ENCODE peak calls at places on chromosome 17, in seven cellular contexts. U is IMR-90, N is psoas muscle, F is esophagus squamous epithelium, X is sigmoid colon, E is neural progenitor cell, H is transverse colon. C is an unnamed sample. For H3K27me3, the result is how much of the 10 kb centered on the place peaks cover.

GRCh38 chr17:74206332-74206818 is 2.9 kb downstream of the RPL38 start:
- DNase-seq in N (no peak), H (no peak), U (no peak), X (no peak), F (no peak), E (no peak), C (no peak)

GRCh38 chr17:81189670-81190530 is 23.9 kb upstream of the AATK start:
- DNase-seq in N (peak), F (no peak), U (no peak), E (peak), X (no peak), H (no peak), C (no peak)

GRCh38 chr17:31537558-31537957 is 146.1 kb downstream of the RAB11FIP4 start:
- DNase-seq in F (no peak), E (no peak), N (no peak), X (no peak), U (peak), H (peak), C (no peak)

GRCh38 chr17:82229686-82230626 is 1.1 kb downstream of the SLC16A3 start:
- DNase-seq in F (no peak), E (peak), H (peak), X (peak), U (no peak), N (peak), C (no peak)

GRCh38 chr17:1872976-1873375 is 43.2 kb downstream of the RPA1 start:
- DNase-seq in U (no peak), N (no peak), X (no peak), E (no peak), H (no peak), F (no peak), C (no peak)

GRCh38 chr17:15451681-15452080 is 15.7 kb downstream of the CDRT4 start:
- DNase-seq in X (no peak), F (no peak), U (no peak), H (no peak), E (no peak), N (no peak), C (no peak)

GRCh38 chr17:14198013-14198412 is 38.6 kb downstream of the CDRT15 start:
- DNase-seq in N (no peak), H (no peak), U (no peak), X (no peak), F (no peak), E (peak), C (no peak)

GRCh38 chr17:15039366-15039765 is 225.8 kb downstream of the PMP22 start:
- DNase-seq in N (no peak), E (no peak), F (no peak), U (no peak), X (no peak), H (no peak), C (no peak)

GRCh38 chr17:74214642-74215331 is 1.4 kb downstream of the TTYH2 start:
- DNase-seq in X (no peak), N (peak), U (no peak), H (no peak), F (no peak), E (no peak), C (no peak)

GRCh38 chr17:81440511-81441244 is 45.4 kb downstream of the BAHCC1 start:
- DNase-seq in H (no peak), F (no peak), E (peak), N (no peak), U (no peak), X (no peak), C (no peak)

GRCh38 chr17:7676533-7676932 is 10.8 kb downstream of the TP53 start:
- DNase-seq in F (no peak), E (no peak), U (no peak), N (no peak), H (no peak), X (no peak), C (no peak)

GRCh38 chr17:29176500-29177351 is 3.5 kb downstream of the MYO18A start:
- DNase-seq in E (peak), X (peak), U (peak), H (peak), N (peak), F (no peak), C (peak)

GRCh38 chr17:36690190-36690589 is 88.8 kb downstream of the MRM1 start:
- DNase-seq in F (no peak), E (no peak), N (no peak), X (no peak), H (no peak), U (no peak), C (no peak)

GRCh38 chr17:63546308-63547082 is 3.8 kb upstream of the DCAF7 start:
- DNase-seq in U (no peak), X (no peak), E (no peak), N (no peak), H (no peak), F (no peak), C (no peak)

GRCh38 chr17:8140413-8141029 is 11.7 kb downstream of the PER1 start:
- DNase-seq in N (no peak), F (no peak), E (no peak), X (peak), U (no peak), H (no peak), C (no peak)

GRCh38 chr17:27609606-27610303 is 21.2 kb upstream of the LGALS9 start:
- DNase-seq in U (peak), H (peak), F (no peak), X (no peak), N (no peak), E (peak), C (no peak)

GRCh38 chr17:33056392-33057146 is 64.9 kb downstream of the SPACA3 start:
- DNase-seq in X (no peak), F (no peak), H (no peak), U (no peak), E (no peak), N (no peak), C (no peak)

GRCh38 chr17:72390675-72391501 is 270.1 kb downstream of the SOX9 start:
- DNase-seq in F (no peak), E (no peak), H (no peak), X (no peak), N (no peak), U (peak), C (no peak)

GRCh38 chr17:19354748-19355147 is 7.8 kb downstream of the B9D1 start:
- DNase-seq in F (no peak), N (no peak), H (no peak), E (no peak), X (no peak), U (no peak), C (no peak)
- H3K27ac ChIP-seq in F (no peak), N (no peak), H (no peak), E (no peak), X (no peak), U (no peak), C (no peak)

GRCh38 chr17:49977463-49978389 is 8.7 kb downstream of the DLX4 start:
- DNase-seq in X (no peak), F (no peak), H (no peak), E (no peak), N (no peak), U (no peak), C (no peak)

GRCh38 chr17:49973271-49973615 is 4.3 kb downstream of the DLX4 start:
- DNase-seq in E (no peak), U (no peak), H (no peak), X (no peak), N (no peak), F (no peak), C (no peak)

GRCh38 chr17:49976828-49977202 is 7.8 kb downstream of the DLX4 start:
- DNase-seq in X (no peak), U (no peak), F (no peak), E (no peak), H (no peak), N (no peak), C (no peak)

GRCh38 chr17:49976163-49976827 is 7.3 kb downstream of the DLX4 start:
- DNase-seq in X (no peak), E (no peak), N (no peak), H (no peak), U (no peak), F (no peak), C (no peak)

DNA sequence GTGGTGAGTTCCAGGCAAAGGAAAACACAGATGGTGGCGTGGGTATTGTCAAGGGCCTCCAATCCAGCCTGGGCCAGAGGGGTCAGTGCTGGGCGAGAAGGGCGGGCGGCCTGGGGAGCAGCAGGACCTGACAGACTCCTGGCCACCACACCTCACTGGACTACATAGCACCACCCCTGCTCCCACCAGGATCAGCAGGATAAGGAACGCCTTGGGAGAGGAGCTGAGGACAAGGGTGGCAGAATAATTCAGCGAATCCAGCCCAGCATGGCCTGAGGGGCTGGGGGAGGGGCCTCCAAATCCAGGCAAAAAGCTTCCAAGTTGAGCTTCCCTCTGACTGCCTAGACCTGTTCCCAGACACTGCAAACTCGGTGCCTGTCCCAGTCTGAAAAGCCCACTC is 6.5 kb downstream of the DLX4 start:
- DNase-seq in N (no peak), H (no peak), F (no peak), E (no peak), X (no peak), U (no peak), C (no peak)
- H3K27me3 ChIP-seq in N (under half), H (half or more), F (under half), E (half or more), X (under half), U (half or more), C (half or more)

DNA sequence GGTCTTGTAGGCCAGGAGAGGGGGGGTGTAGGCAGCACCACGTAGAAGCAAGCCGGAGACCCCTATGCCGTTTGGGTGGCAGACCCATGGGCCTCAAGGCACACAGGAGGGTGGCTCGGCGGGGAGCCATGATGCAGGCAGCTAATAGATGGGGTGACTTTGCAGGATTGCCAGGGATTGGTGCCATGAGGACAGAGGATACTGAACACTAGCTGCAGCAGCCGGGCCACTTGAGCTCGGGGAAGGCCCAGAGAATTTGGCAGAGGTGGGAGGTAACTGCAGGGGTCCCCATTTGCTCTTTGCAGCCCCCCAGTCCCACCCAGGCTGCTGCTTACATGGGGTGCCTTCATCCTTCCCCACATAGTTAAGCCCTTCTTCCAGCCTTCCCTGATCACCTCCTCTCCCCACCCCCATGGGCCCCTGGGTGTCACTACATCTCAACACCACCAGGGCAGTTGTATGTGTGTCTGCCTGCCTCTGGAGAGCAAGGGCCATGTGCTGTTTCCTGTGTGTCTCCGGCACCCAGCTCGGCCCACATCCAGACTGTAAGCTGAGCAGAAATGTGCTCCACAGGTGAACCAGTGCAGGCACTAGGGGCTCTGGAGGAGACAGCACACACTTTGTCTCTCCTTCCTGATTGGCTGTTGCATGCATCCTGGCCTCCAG is 52.1 kb downstream of the SREBF1 start:
- DNase-seq in N (peak), X (no peak), E (peak), F (no peak), H (no peak), U (no peak), C (peak)
- TF ChIP-seq CTCF in N (peak), X (no peak), E (peak), F (no peak), H (no peak), U (peak), C (no peak)

DNA sequence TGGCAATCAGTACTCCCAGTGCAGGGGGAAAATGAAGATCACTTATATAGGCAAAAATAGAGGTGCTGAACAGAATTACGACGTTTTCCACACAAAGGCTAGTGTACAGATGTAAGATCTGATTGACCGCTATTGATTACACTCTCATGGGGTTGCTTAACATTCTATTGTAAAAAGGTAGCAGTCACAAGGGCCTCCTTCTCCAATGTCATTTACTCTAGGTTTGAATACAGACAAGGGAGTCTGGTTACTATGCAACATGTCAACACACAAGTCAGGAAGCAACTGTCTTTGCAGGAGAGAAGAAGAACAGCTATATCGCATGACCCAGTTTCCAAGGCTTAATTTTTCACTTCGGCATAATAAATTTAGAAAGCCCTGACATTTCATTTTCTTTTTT is 7.9 kb downstream of the KRT37 start:
- DNase-seq in N (no peak), E (no peak), U (no peak), H (no peak), F (no peak), X (no peak), C (no peak)
- H3K27ac ChIP-seq in N (peak), E (no peak), U (peak), H (no peak), F (no peak), X (no peak), C (no peak)

DNA sequence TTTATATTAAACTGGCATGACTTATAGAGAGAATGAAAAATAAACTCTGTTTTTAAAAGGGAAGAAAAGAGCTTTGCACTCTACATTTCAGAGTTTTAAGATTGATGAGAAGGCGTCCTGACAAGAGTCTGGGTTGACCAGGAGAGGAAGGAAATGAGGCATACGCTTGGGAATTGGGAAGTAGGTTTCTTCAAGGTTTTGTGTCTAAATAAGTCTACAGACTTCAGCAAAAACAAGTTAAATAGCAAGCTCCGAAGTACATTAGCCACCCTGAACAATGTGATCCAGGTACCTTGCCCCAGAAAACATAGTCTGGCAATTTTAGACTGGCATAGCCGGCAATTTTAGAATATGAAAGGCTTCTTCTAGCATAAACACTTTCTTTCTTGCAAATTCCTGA is 28.5 kb upstream of the CCDC182 start:
- DNase-seq in H (no peak), F (no peak), N (no peak), X (no peak), E (no peak), U (no peak), C (no peak)
- H3K27me3 ChIP-seq in H (under half), F (under half), N (under half), X (under half), E (under half), U (under half), C (under half)

DNA sequence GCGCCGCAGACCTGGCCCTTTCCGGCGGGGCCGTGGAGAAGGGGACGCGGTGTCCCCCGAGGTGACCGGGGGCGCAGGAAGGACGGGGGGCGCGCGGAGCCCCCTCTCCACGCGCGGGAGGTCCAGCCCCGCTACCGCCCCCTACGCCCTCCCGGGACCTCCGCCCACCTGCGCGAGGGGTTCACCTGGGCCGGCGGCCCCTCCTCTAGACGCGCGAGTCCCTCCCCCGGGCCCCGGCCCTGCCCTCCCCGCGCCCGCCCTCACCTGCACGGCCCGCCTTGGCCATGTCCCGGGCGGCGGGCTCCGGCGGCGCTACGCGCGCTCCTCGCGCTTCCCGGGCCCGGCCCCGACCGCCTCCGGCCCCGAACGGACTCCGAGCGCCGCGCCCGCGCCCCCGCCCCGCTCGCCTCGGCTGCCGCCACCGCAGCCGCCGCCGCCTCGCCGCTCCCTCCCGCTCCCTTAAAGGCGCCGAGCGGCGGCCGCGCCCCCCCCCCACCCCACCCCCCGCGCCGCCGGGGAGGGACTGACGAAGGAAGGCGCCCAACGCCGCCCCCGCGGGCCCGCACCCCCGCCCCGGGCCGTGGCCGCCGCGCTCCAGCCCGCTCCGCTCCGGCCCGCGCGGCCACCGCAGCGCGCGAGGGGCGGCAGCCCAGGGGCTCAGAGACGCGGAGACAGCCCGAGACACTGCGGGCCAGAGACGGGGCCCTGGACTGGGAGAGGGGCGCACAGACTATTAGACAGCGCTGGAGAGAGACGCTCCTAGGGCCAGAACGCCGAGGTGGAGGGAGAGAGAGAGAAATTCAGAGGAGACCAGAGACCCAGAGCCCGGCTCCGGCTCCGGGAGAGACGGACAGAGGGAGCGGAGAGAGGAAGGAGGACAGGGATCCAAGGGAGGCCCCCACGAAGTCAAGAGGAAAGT is at the start of gene PITPNM3:
- DNase-seq in N (no peak), X (no peak), H (peak), F (no peak), E (peak), U (no peak), C (no peak)
- TF ChIP-seq CTCF in N (no peak), X (no peak), H (no peak), F (no peak), E (peak), U (no peak), C (no peak)

DNA sequence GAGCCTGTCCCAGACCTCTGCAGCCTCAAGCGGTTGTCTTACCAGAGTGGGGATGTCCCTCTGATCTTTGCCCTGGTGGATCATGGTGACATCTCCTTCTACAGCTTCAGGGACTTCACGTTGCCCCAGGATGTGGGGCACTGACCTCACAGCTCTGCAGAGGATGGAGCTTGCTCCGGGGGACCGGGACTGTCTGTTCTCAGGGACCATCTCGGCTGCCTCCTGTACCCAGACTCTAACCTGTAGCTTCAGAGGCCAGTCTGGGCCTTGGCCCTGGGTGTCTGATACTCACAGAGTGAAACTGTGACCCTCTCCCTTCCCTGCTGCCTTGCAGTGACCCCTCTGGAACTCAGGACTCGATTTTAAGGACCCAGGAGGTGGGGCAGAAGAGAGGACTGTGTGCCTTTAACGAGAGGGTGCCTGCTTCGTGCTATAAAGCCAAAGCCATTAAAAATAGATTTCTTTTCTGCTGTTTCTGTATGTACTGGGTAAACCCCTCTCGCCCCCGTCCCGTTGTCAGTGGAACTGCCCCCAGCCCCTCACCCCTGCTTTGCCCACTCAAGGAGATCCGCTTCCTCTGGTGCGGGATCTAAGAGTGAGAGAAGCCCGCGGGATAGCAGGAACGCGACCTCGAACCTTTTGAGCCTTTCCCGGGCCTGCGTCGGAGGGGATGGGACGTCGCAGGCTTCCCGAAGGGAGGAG is 1.1 kb upstream of the LLGL2 start:
- DNase-seq in F (no peak), H (no peak), X (no peak), N (no peak), U (no peak), E (no peak), C (no peak)
- H3K27ac ChIP-seq in F (peak), H (peak), X (peak), N (no peak), U (no peak), E (no peak), C (no peak)

DNA sequence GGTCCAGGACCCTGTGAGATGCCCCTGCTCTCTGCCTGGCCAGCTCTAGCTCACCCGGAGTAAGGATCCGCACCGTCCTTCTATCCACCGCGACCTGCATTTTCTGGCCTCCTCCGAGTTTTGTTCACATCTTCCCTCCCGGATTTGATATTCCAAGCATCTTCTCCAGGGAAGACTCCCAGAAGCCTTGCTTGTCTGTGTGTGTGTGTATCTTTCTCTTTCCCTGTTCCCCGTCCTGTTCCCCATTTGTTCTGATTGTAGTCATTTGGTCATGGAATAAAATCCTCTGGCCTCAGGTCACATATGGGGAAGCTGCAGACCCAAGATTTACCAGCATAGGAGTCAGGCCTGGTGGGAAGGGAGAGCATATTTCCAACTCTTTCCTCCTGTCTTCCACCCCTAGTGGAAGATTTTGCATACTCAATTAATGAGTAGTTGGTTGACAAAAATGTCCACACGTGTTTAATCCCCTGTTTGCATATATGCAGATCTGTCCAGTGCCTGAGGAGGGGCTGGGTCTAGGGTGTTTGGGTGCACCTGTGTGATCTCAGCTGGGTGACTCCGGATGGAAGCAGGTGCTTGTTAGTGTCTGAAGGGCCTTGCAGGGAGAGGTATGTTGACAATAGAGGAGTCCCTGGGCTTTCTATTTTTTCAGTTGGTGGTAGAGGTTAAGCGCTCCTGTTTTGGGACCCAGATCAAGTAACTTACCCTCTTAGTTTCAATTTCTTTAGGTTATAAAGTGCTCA is 1.9 kb downstream of the PRAC1 start:
- DNase-seq in X (peak), E (peak), F (no peak), U (no peak), N (no peak), H (no peak), C (no peak)
- H3K27me3 ChIP-seq in X (half or more), E (half or more), F (half or more), U (half or more), N (under half), H (half or more), C (half or more)

C was measured in CD4-positive, alpha-beta T cell.